ENCODE peak calls at places on chromosomes 5 and 9, in ten cellular contexts. M is GM06990; N is NCI-H2081; H is activated naive CD4-positive, alpha-beta T cell treated with anti-CD3 and anti-CD28 coated beads, Interleukin-2, amount 50 U/mL, for 16 hours; S is small intestine; Z is GM19239; G is HFFc6; P is breast epithelium; X is HT1080; B is left ventricle myocardium superior. V is an unnamed sample.

GRCh38 chr9:133285252-133285775 is 10.3 kb upstream of the ABO start:
- DNase-seq in M (no peak), N (no peak), H (no peak), S (no peak), Z (no peak), G (no peak), P (no peak), X (no peak), B (no peak), V (no peak)

GRCh38 chr9:123482295-123482970 is 126.4 kb downstream of the CRB2 start:
- DNase-seq in M (no peak), N (no peak), H (no peak), S (peak; percentile 45), Z (no peak), G (no peak), P (no peak), X (no peak), B (no peak), V (no peak)

GRCh38 chr5:142835540-142835939 is 65.4 kb downstream of the ARHGAP26 start:
- DNase-seq in M (no peak), N (no peak), H (no peak), S (no peak), Z (no peak), G (no peak), P (no peak), X (no peak), B (no peak), V (no peak)

GRCh38 chr9:91119679-91120078 is 242.0 kb downstream of the AUH start:
- DNase-seq in M (no peak), N (no peak), H (no peak), S (no peak), Z (no peak), G (peak; percentile 70), P (no peak), X (peak; percentile 18), B (no peak), V (no peak)

GRCh38 chr5:95617057-95617456 is 2.8 kb upstream of the GPR150 start:
- DNase-seq in M (no peak), N (no peak), H (no peak), S (no peak), Z (no peak), G (no peak), P (no peak), X (peak; percentile 28), B (no peak), V (no peak)

GRCh38 chr9:135888766-135889394 is 18.5 kb downstream of the CAMSAP1 start:
- DNase-seq in M (no peak), N (no peak), H (no peak), S (peak; percentile 28), Z (no peak), G (no peak), P (no peak), X (no peak), B (no peak), V (no peak)

GRCh38 chr9:115945009-115945431 is 208.6 kb upstream of the PAPPA start:
- DNase-seq in M (no peak), N (no peak), H (no peak), S (no peak), Z (no peak), G (no peak), P (no peak), X (no peak), B (peak; percentile 82), V (no peak)

GRCh38 chr5:167049043-167049663 is 1242.3 kb upstream of the WWC1 start:
- DNase-seq in M (no peak), N (peak; percentile 91), H (no peak), S (peak; percentile 55), Z (no peak), G (no peak), P (no peak), X (peak; percentile 37), B (no peak), V (peak; percentile 60)

GRCh38 chr9:9973062-9973461 is 639.7 kb downstream of the PTPRD start:
- DNase-seq in M (no peak), N (no peak), H (no peak), S (no peak), Z (no peak), G (no peak), P (no peak), X (no peak), B (no peak), V (no peak)

GRCh38 chr5:5385326-5385725 is 37.2 kb upstream of the ICE1 start:
- DNase-seq in M (no peak), N (no peak), H (no peak), S (no peak), Z (no peak), G (no peak), P (no peak), X (no peak), B (no peak), V (no peak)

GRCh38 chr9:137205126-137206069 is at the start of the genes NDOR1 and TMEM203:
- DNase-seq in M (peak; percentile 89), N (peak; percentile 82), H (peak; percentile 95), S (peak; percentile 86), Z (peak; percentile 98), G (peak; percentile 77), P (peak; percentile 93), X (peak; percentile 77), B (peak; percentile 95), V (peak; percentile 87)

GRCh38 chr5:78613756-78614155 is 34.8 kb downstream of the LHFPL2 start:
- DNase-seq in M (no peak), N (no peak), H (no peak), S (no peak), Z (no peak), G (no peak), P (no peak), X (no peak), B (no peak), V (no peak)

V was measured in A172.